ENCODE peak calls at places on chromosomes 4 and X, in four cellular contexts. G is skeletal muscle cell, Y is nephron progenitor cell, M is GM13977. P is an unnamed sample.

GRCh38 chr4:146245246-146245645 is 30.9 kb downstream of the REELD1 start:
- DNase-seq in G (no peak), Y (no peak), M (no peak), P (no peak)

GRCh38 chr4:47451657-47452056 is 11.8 kb downstream of the COMMD8 start:
- DNase-seq in G (no peak), Y (no peak), M (no peak), P (peak)

GRCh38 chr4:105666693-105667092 is 41.8 kb downstream of the INTS12 start:
- DNase-seq in G (peak), Y (no peak), M (peak), P (peak)

GRCh38 chr4:109721033-109721432 is 8.8 kb downstream of the PLA2G12A start:
- DNase-seq in G (no peak), Y (no peak), M (no peak), P (no peak)

GRCh38 chr4:38591617-38592337 is 72.2 kb upstream of the KLF3 start:
- DNase-seq in G (no peak), Y (no peak), M (no peak), P (no peak)

GRCh38 chr4:28287837-28288236 is 1427.2 kb downstream of the STIM2 start:
- DNase-seq in G (peak), Y (no peak), M (no peak), P (peak)

GRCh38 chr4:158099686-158100085 is 73.1 kb downstream of the GASK1B start:
- DNase-seq in G (no peak), Y (no peak), M (no peak), P (no peak)

GRCh38 chr4:109729563-109730293 is at the start of gene PLA2G12A:
- DNase-seq in G (no peak), Y (peak), M (peak), P (peak)

GRCh38 chrX:38108364-38108763 is 102.0 kb downstream of the SYTL5 start:
- DNase-seq in G (no peak), Y (no peak), M (no peak), P (no peak)

GRCh38 chr4:76219299-76220055 is 5.9 kb upstream of the SCARB2 start:
- DNase-seq in G (peak), Y (no peak), M (no peak), P (peak)

GRCh38 chr4:73852771-73853170 is 325 bp upstream of the PF4V1 start:
- DNase-seq in G (no peak), Y (no peak), M (no peak), P (no peak)

GRCh38 chr4:42328978-42329377 is 68.3 kb upstream of the SHISA3 start:
- DNase-seq in G (no peak), Y (no peak), M (no peak), P (no peak)

GRCh38 chr4:75289843-75290616 is 224.2 kb downstream of the RCHY1 start:
- DNase-seq in G (no peak), Y (peak), M (peak), P (no peak)

GRCh38 chr4:148542922-148543623 is 100.9 kb upstream of the NR3C2 start:
- DNase-seq in G (no peak), Y (no peak), M (no peak), P (no peak)